ENCODE peak calls at places on chromosomes 5 and 9, in four cellular contexts. H, P, D and Q are unnamed samples.

GRCh38 chr5:139982157-139982974 is 60.7 kb downstream of the NRG2 start:
- DNase-seq in H (peak), P (no peak), D (peak), Q (no peak)

GRCh38 chr5:15249152-15249551 is 250.8 kb upstream of the FBXL7 start:
- DNase-seq in H (no peak), P (no peak), D (peak), Q (no peak)

GRCh38 chr5:39315995-39316394 is 48.3 kb downstream of the C9 start:
- DNase-seq in H (no peak), P (no peak), D (no peak), Q (no peak)

GRCh38 chr9:83013867-83014605 is 48.9 kb downstream of the RASEF start:
- DNase-seq in H (no peak), P (no peak), D (peak), Q (no peak)

GRCh38 chr5:1141827-1142226 is 30.0 kb upstream of the SLC12A7 start:
- DNase-seq in H (no peak), P (no peak), D (no peak), Q (no peak)

GRCh38 chr9:73114058-73114457 is 37.6 kb upstream of the ANXA1 start:
- DNase-seq in H (no peak), P (no peak), D (no peak), Q (no peak)

GRCh38 chr5:21654-22233 is 70.2 kb upstream of the PLEKHG4B start:
- DNase-seq in H (no peak), P (no peak), D (peak), Q (no peak)

GRCh38 chr5:143041972-143042770 is 272.0 kb downstream of the ARHGAP26 start:
- DNase-seq in H (no peak), P (no peak), D (peak), Q (no peak)

GRCh38 chr9:21796768-21797167 is 5.7 kb upstream of the MTAP start:
- DNase-seq in H (no peak), P (no peak), D (peak), Q (no peak)

GRCh38 chr5:95668728-95669127 is 14.1 kb downstream of the SPATA9 start:
- DNase-seq in H (no peak), P (no peak), D (no peak), Q (no peak)

GRCh38 chr5:131209506-131210191 is 38.9 kb downstream of the LYRM7 start:
- DNase-seq in H (no peak), P (no peak), D (no peak), Q (no peak)

GRCh38 chr9:1005043-1005667 is 28.7 kb downstream of the DMRT3 start:
- DNase-seq in H (no peak), P (peak), D (peak), Q (no peak)

GRCh38 chr9:119284118-119284517 is 85.1 kb downstream of the BRINP1 start:
- DNase-seq in H (no peak), P (no peak), D (no peak), Q (no peak)

GRCh38 chr9:121088576-121088975 is 13.8 kb downstream of the CNTRL start:
- DNase-seq in H (no peak), P (no peak), D (no peak), Q (no peak)

GRCh38 chr5:138722518-138722917 is 30.7 kb upstream of the CTNNA1 start:
- DNase-seq in H (no peak), P (no peak), D (no peak), Q (no peak)

GRCh38 chr9:89878687-89879086 is 273.9 kb downstream of the GADD45G start:
- DNase-seq in H (peak), P (no peak), D (no peak), Q (peak)

GRCh38 chr9:68685770-68686169 is 19.3 kb upstream of the PIP5K1B start:
- DNase-seq in H (no peak), P (no peak), D (peak), Q (no peak)

GRCh38 chr5:157651623-157652376 is 438 bp downstream of the SOX30 start:
- DNase-seq in H (peak), P (no peak), D (no peak), Q (peak)

GRCh38 chr5:148343049-148343413 is 7.7 kb downstream of the SPINK9 start:
- DNase-seq in H (no peak), P (no peak), D (peak), Q (no peak)

GRCh38 chr5:169374111-169374510 is 73.2 kb upstream of the SLIT3 start:
- DNase-seq in H (no peak), P (no peak), D (no peak), Q (no peak)

GRCh38 chr9:127112056-127112455 is 10.4 kb downstream of the ANGPTL2 start:
- DNase-seq in H (peak), P (peak), D (no peak), Q (no peak)

GRCh38 chr9:35341585-35341984 is 148.3 kb upstream of the RUSC2 start:
- DNase-seq in H (no peak), P (no peak), D (no peak), Q (no peak)

GRCh38 chr9:10274983-10275382 is 337.8 kb downstream of the PTPRD start:
- DNase-seq in H (no peak), P (no peak), D (no peak), Q (no peak)

GRCh38 chr5:133017964-133018363 is 8.4 kb downstream of the ZCCHC10 start:
- DNase-seq in H (no peak), P (no peak), D (no peak), Q (no peak)

GRCh38 chr9:16171851-16172250 is 619.0 kb downstream of the CCDC171 start:
- DNase-seq in H (no peak), P (no peak), D (no peak), Q (no peak)

GRCh38 chr5:150523472-150524350 is 15.8 kb downstream of the NDST1 start:
- DNase-seq in H (no peak), P (peak), D (peak), Q (no peak)

GRCh38 chr9:132670359-132670815 is at the start of gene GTF3C4:
- DNase-seq in H (peak), P (no peak), D (peak), Q (peak)

GRCh38 chr9:124530216-124530615 is 23.0 kb upstream of the NR5A1 start:
- DNase-seq in H (no peak), P (no peak), D (no peak), Q (no peak)

GRCh38 chr5:131810510-131811249 is 13.9 kb upstream of the FNIP1 start:
- DNase-seq in H (no peak), P (peak), D (peak), Q (no peak)

GRCh38 chr9:113343732-113344231 is 3.7 kb upstream of the WDR31 start:
- DNase-seq in H (peak), P (no peak), D (no peak), Q (no peak)

GRCh38 chr9:137128158-137129088 is 10.5 kb upstream of the GRIN1 start:
- DNase-seq in H (no peak), P (no peak), D (no peak), Q (no peak)

GRCh38 chr5:19986036-19986619 is 1.9 kb downstream of the CDH18 start:
- DNase-seq in H (no peak), P (no peak), D (no peak), Q (no peak)

GRCh38 chr5:14123551-14123950 is 19.6 kb upstream of the TRIO start:
- DNase-seq in H (no peak), P (no peak), D (no peak), Q (no peak)

GRCh38 chr9:96482471-96482870 is 32.5 kb downstream of the HABP4 start:
- DNase-seq in H (no peak), P (no peak), D (no peak), Q (no peak)

GRCh38 chr5:159010611-159011497 is 88.9 kb downstream of the EBF1 start:
- DNase-seq in H (no peak), P (no peak), D (no peak), Q (peak)
- H3K27ac ChIP-seq in H (peak), P (no peak), D (no peak), Q (peak)

GRCh38 chr9:5336683-5337082 is 3.0 kb downstream of the RLN1 start:
- DNase-seq in H (no peak), P (no peak), D (no peak), Q (no peak)
- H3K27ac ChIP-seq in H (no peak), P (no peak), D (no peak), Q (peak)

GRCh38 chr9:25936031-25936430 is 257.8 kb upstream of the TUSC1 start:
- DNase-seq in H (no peak), P (no peak), D (no peak), Q (no peak)
- H3K27ac ChIP-seq in H (no peak), P (no peak), D (no peak), Q (no peak)

GRCh38 chr5:154849791-154850201 is 607 bp downstream of the FAXDC2 start:
- DNase-seq in H (no peak), P (no peak), D (no peak), Q (no peak)
- H3K27ac ChIP-seq in H (peak), P (no peak), D (no peak), Q (peak)

GRCh38 chr9:136059321-136059791 is 35.7 kb downstream of the NACC2 start:
- DNase-seq in H (no peak), P (no peak), D (no peak), Q (peak)
- H3K27ac ChIP-seq in H (no peak), P (no peak), D (no peak), Q (peak)

GRCh38 chr9:101030022-101030391 is 1.5 kb downstream of the PLPPR1 start:
- DNase-seq in H (no peak), P (no peak), D (no peak), Q (no peak)
- H3K27ac ChIP-seq in H (no peak), P (no peak), D (no peak), Q (no peak)